ENCODE peak calls at places on chromosomes 2 and 18, in four cellular contexts. L is coronary artery, X is left ventricle myocardium inferior, R is pancreas. F is an unnamed sample.

GRCh38 chr18:56124186-56124585 is 514.2 kb downstream of the TXNL1 start:
- DNase-seq in L (no peak), X (no peak), R (no peak), F (no peak)

GRCh38 chr2:120758181-120759048 is 22.7 kb downstream of the GLI2 start:
- DNase-seq in L (peak; percentile 70), X (peak; percentile 73), R (no peak), F (no peak)

GRCh38 chr18:76428396-76429261 is 66.4 kb downstream of the ZNF516 start:
- DNase-seq in L (no peak), X (no peak), R (no peak), F (no peak)

GRCh38 chr2:240649331-240649730 is 24.1 kb downstream of the GPR35 start:
- DNase-seq in L (no peak), X (no peak), R (no peak), F (no peak)

GRCh38 chr2:102951249-102951648 is 189.4 kb downstream of the TMEM182 start:
- DNase-seq in L (no peak), X (no peak), R (no peak), F (no peak)

GRCh38 chr2:223901854-223902253 is 43.3 kb downstream of the WDFY1 start:
- DNase-seq in L (no peak), X (no peak), R (no peak), F (no peak)

GRCh38 chr2:47777268-47777972 is 5.5 kb upstream of the MSH6 start:
- DNase-seq in L (no peak), X (no peak), R (no peak), F (no peak)

GRCh38 chr2:152236191-152236925 is 60.8 kb upstream of the STAM2 start:
- DNase-seq in L (no peak), X (no peak), R (no peak), F (no peak)

GRCh38 chr2:176643711-176644110 is 374.5 kb downstream of the MTX2 start:
- DNase-seq in L (no peak), X (no peak), R (no peak), F (no peak)

GRCh38 chr2:235506291-235506996 is 12.6 kb downstream of the AGAP1 start:
- DNase-seq in L (no peak), X (no peak), R (no peak), F (no peak)

GRCh38 chr2:67871696-67872320 is 191.0 kb downstream of the C1D start:
- DNase-seq in L (peak; percentile 79), X (no peak), R (no peak), F (no peak)

GRCh38 chr18:54269924-54270844 is 867 bp downstream of the POLI start:
- DNase-seq in L (peak; percentile 81), X (no peak), R (peak; percentile 59), F (no peak)

GRCh38 chr18:13381331-13381730 is 162.8 kb downstream of the LDLRAD4 start:
- DNase-seq in L (peak; percentile 73), X (no peak), R (no peak), F (no peak)

GRCh38 chr2:104033399-104033798 is 820.5 kb upstream of the POU3F3 start:
- DNase-seq in L (no peak), X (no peak), R (no peak), F (peak; percentile 37)

GRCh38 chr2:222738759-222739292 is 67.4 kb downstream of the MOGAT1 start:
- DNase-seq in L (no peak), X (no peak), R (no peak), F (no peak)

DNA sequence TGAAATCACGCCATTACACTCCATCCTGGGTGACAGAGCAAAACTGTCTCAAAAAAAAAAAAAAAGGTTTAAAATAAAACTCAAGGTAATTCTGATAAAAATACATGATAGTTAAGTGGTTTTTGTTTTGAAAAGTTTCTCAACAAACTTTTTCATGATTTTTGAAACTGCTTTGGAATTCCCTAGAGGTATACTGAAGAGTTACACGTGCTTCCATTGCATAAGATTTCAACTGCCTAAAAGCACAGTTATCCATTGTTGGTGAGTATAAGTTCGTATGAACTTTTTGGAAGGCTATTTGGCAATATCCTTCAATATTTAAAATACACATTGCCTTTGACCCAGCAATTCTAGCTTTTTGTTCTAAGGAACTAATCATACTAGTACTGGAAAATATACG is 74.9 kb downstream of the USP34 start:
- DNase-seq in L (no peak), X (no peak), R (no peak), F (no peak)
- TF ChIP-seq CTCF in L (no peak), X (no peak), R (no peak), F (no peak)

GRCh38 chr2:238042849-238043584 is 17.8 kb upstream of the SCLY start:
- DNase-seq in L (no peak), X (peak; percentile 20), R (peak; percentile 85), F (no peak)

GRCh38 chr2:238040918-238041317 is 19.9 kb upstream of the SCLY start:
- DNase-seq in L (no peak), X (no peak), R (no peak), F (no peak)

GRCh38 chr2:238038203-238038602 is 22.6 kb upstream of the SCLY start:
- DNase-seq in L (no peak), X (no peak), R (no peak), F (no peak)

GRCh38 chr2:238039151-238039550 is 21.6 kb upstream of the SCLY start:
- DNase-seq in L (no peak), X (no peak), R (no peak), F (no peak)

GRCh38 chr2:238039985-238040384 is 20.8 kb upstream of the SCLY start:
- DNase-seq in L (no peak), X (no peak), R (no peak), F (no peak)
- H3K4me3 ChIP-seq in L (no peak overlapping the region), X (no peak overlapping the region), R (no peak overlapping the region), F (no peak overlapping the region)

GRCh38 chr2:207085110-207085509 is 80.6 kb downstream of the KLF7 start:
- DNase-seq in L (no peak), X (no peak), R (no peak), F (no peak)
- TF ChIP-seq CTCF in L (no peak), X (no peak), R (no peak), F (no peak)

GRCh38 chr2:171187177-171187576 is 26.5 kb upstream of the TLK1 start:
- DNase-seq in L (no peak), X (no peak), R (no peak), F (no peak)

GRCh38 chr2:171187819-171188218 is 27.1 kb upstream of the TLK1 start:
- DNase-seq in L (no peak), X (no peak), R (no peak), F (no peak)

GRCh38 chr2:171185941-171186340 is 25.2 kb upstream of the TLK1 start:
- DNase-seq in L (no peak), X (no peak), R (no peak), F (no peak)

GRCh38 chr2:171181067-171182049 is 20.7 kb upstream of the TLK1 start:
- DNase-seq in L (no peak), X (no peak), R (no peak), F (no peak)

DNA sequence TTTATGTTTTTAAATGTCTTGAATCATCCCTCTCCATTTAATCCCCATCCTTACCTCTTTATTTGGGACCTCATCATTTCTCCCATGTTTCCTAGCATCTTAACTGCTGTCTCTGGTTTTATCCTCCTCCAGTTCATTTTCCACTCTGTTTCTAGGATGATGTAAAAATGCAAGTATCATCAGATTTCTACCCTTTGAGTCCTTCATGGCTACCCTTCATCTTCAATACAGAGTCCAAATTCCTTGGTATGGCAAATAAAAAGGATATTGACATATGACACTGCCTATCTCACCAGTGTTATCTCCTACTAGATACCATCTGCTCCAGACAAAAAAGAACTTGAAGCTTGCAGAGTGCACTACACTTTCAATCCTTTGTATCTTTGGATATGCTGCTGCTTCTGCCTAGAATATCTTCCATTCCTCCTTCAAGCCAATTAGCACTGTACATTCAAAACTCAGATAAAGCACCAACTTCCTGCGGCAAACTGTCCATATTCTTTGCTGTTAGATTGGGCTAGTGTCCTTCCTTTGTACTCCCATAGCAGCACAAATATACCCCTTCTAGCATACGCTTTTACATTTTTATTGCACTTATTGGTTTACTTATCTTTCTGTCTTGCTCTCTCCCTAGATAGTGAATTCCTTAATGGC is 24.6 kb upstream of the TLK1 start:
- DNase-seq in L (no peak), X (no peak), R (no peak), F (no peak)
- H3K4me3 ChIP-seq in L (no peak overlapping the region), X (no peak overlapping the region), R (no peak overlapping the region), F (no peak overlapping the region)

GRCh38 chr18:35950628-35950982 is 21.9 kb upstream of the RMP24 start:
- DNase-seq in L (no peak), X (no peak), R (no peak), F (no peak)
- TF ChIP-seq CTCF in L (peak; percentile 3), X (peak; percentile 29), R (no peak), F (no peak)

F was measured in LNCaP clone FGC.